ENCODE peak calls at places on chromosomes 1 and 21, in nine cellular contexts. I, P, V, F, J, E, C, D and A are unnamed samples.

GRCh38 chr1:24775901-24776300 is 30.7 kb downstream of the CLIC4 start:
- DNase-seq in I (no peak), P (no peak), V (no peak), F (no peak), J (no peak), E (no peak), C (no peak), D (no peak), A (no peak)

GRCh38 chr1:96747565-96747964 is 26.0 kb downstream of the PTBP2 start:
- DNase-seq in I (no peak), P (no peak), V (no peak), F (no peak), J (no peak), E (no peak), C (no peak), D (no peak), A (no peak)

GRCh38 chr1:84698718-84699117 is 8.5 kb upstream of the SSX2IP start:
- DNase-seq in I (no peak), P (no peak), V (no peak), F (peak; percentile 16), J (no peak), E (no peak), C (no peak), D (no peak), A (no peak)

GRCh38 chr1:147641695-147642592 is 28.4 kb downstream of the ACP6 start:
- DNase-seq in I (peak; percentile 61), P (no peak), V (peak; percentile 66), F (peak; percentile 35), J (peak; percentile 53), E (peak; percentile 60), C (peak; percentile 46), D (peak; percentile 66), A (peak; percentile 46)

GRCh38 chr1:44661786-44662682 is 12.2 kb downstream of the TMEM53 start:
- DNase-seq in I (no peak), P (no peak), V (no peak), F (no peak), J (no peak), E (no peak), C (no peak), D (no peak), A (peak; percentile 50)

GRCh38 chr21:42858957-42859890 is 20.1 kb downstream of the WDR4 start:
- DNase-seq in I (no peak), P (no peak), V (no peak), F (no peak), J (no peak), E (no peak), C (no peak), D (no peak), A (peak; percentile 65)

GRCh38 chr21:28235169-28235892 is 757.3 kb downstream of the LTN1 start:
- DNase-seq in I (no peak), P (no peak), V (no peak), F (no peak), J (no peak), E (no peak), C (no peak), D (no peak), A (peak; percentile 32)

GRCh38 chr1:15171271-15171908 is 17.8 kb downstream of the TMEM51 start:
- DNase-seq in I (no peak), P (no peak), V (no peak), F (no peak), J (no peak), E (no peak), C (no peak), D (no peak), A (no peak)

GRCh38 chr1:44030606-44031050 is 634 bp downstream of the SLC6A9 start:
- DNase-seq in I (peak; percentile 88), P (no peak), V (peak; percentile 34), F (no peak), J (peak; percentile 41), E (peak; percentile 22), C (no peak), D (no peak), A (peak; percentile 91)

GRCh38 chr21:16534408-16535099 is 804.8 kb downstream of the USP25 start:
- DNase-seq in I (peak; percentile 51), P (peak; percentile 92), V (no peak), F (peak; percentile 5), J (peak; percentile 86), E (peak; percentile 85), C (peak; percentile 16), D (no peak), A (no peak)

GRCh38 chr1:62621907-62622306 is 24.6 kb downstream of the ANGPTL3 start:
- DNase-seq in I (no peak), P (no peak), V (peak; percentile 98), F (peak; percentile 34), J (peak; percentile 32), E (peak; percentile 12), C (no peak), D (no peak), A (peak; percentile 49)

GRCh38 chr1:29032839-29033238 is 90.9 kb downstream of the TMEM200B start:
- DNase-seq in I (no peak), P (no peak), V (no peak), F (no peak), J (no peak), E (no peak), C (no peak), D (no peak), A (no peak)

GRCh38 chr1:38538834-38539233 is 320.7 kb downstream of the RRAGC start:
- DNase-seq in I (no peak), P (no peak), V (no peak), F (no peak), J (no peak), E (no peak), C (no peak), D (no peak), A (no peak)

GRCh38 chr1:170077926-170078325 is 3.4 kb upstream of the KIFAP3 start:
- DNase-seq in I (no peak), P (no peak), V (no peak), F (no peak), J (no peak), E (no peak), C (no peak), D (no peak), A (no peak)
- TF ChIP-seq EP300 in I (no peak), P (no peak), V (no peak), F (no peak), J (no peak), E (no peak), C (no peak), D (no peak), A (no peak)

GRCh38 chr1:54289939-54290233 is 89.9 kb downstream of the MRPL37 start:
- DNase-seq in I (no peak), P (no peak), V (no peak), F (no peak), J (no peak), E (no peak), C (no peak), D (no peak), A (no peak)
- H3K4me1 ChIP-seq in I (peaks cover 79% of the 10 kb centered on the region), P (peaks cover 92% of the 10 kb centered on the region), V (peaks cover 40% of the 10 kb centered on the region), F (peaks cover 16% of the 10 kb centered on the region), J (peaks cover 69% of the 10 kb centered on the region), E (no peaks in the 10 kb centered on the region), C (peaks cover 75% of the 10 kb centered on the region), D (peaks cover 19% of the 10 kb centered on the region), A (peaks cover 41% of the 10 kb centered on the region)

GRCh38 chr1:87239997-87240396 is 88.7 kb upstream of the LMO4 start:
- DNase-seq in I (no peak), P (no peak), V (no peak), F (no peak), J (no peak), E (no peak), C (no peak), D (no peak), A (no peak)

GRCh38 chr1:87240661-87241285 is 87.9 kb upstream of the LMO4 start:
- DNase-seq in I (no peak), P (no peak), V (no peak), F (no peak), J (no peak), E (no peak), C (no peak), D (no peak), A (peak; percentile 5)

GRCh38 chr1:87231703-87232363 is 96.8 kb upstream of the LMO4 start:
- DNase-seq in I (no peak), P (no peak), V (no peak), F (no peak), J (no peak), E (no peak), C (no peak), D (no peak), A (no peak)

GRCh38 chr1:87236585-87236984 is 92.1 kb upstream of the LMO4 start:
- DNase-seq in I (no peak), P (no peak), V (no peak), F (no peak), J (no peak), E (no peak), C (no peak), D (no peak), A (no peak)
- TF ChIP-seq EP300 in I (no peak), P (no peak), V (no peak), F (no peak), J (no peak), E (no peak), C (no peak), D (no peak), A (no peak)

GRCh38 chr1:42359466-42359865 is 21.1 kb upstream of the RIMKLA start:
- DNase-seq in I (no peak), P (no peak), V (no peak), F (no peak), J (no peak), E (no peak), C (no peak), D (no peak), A (no peak)
- H3K4me1 ChIP-seq in I (no peaks in the 10 kb centered on the region), P (no peaks in the 10 kb centered on the region), V (no peaks in the 10 kb centered on the region), F (no peaks in the 10 kb centered on the region), J (no peaks in the 10 kb centered on the region), E (no peaks in the 10 kb centered on the region), C (no peaks in the 10 kb centered on the region), D (no peaks in the 10 kb centered on the region), A (no peaks in the 10 kb centered on the region)

GRCh38 chr1:2786329-2787162 is 14.9 kb downstream of the TTC34 start:
- DNase-seq in I (peak; percentile 80), P (no peak), V (no peak), F (peak; percentile 15), J (peak; percentile 32), E (peak; percentile 12), C (peak; percentile 57), D (peak; percentile 53), A (peak; percentile 89)
- TF ChIP-seq EP300 in I (no peak), P (no peak), V (no peak), F (no peak), J (no peak), E (no peak), C (no peak), D (no peak), A (no peak)

DNA sequence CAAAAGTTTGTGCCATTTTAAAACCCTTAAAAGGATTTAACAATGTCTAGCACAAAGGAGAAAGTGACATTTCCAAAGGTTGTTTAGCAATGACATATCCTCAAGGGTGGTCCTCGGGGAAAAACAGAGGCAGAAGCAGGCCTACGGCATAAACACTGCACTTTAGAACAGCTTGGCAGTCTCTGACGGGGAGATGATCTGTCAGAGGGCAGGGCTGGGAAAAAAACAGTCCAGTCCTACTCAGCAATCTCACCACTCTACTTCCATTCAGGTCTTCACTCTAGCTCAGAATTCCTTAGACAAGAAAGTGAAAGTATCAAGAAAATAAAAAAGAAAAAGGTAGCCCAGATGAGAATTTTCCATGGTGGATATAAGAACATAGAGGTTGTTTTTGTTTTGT is 4.1 kb downstream of the CRYZ start:
- DNase-seq in I (no peak), P (no peak), V (no peak), F (no peak), J (no peak), E (no peak), C (no peak), D (no peak), A (no peak)
- H3K4me1 ChIP-seq in I (peaks cover 6% of the 10 kb centered on the region), P (peaks cover 51% of the 10 kb centered on the region), V (peaks cover 38% of the 10 kb centered on the region), F (peaks cover 17% of the 10 kb centered on the region), J (peaks cover 9% of the 10 kb centered on the region), E (no peaks in the 10 kb centered on the region), C (peaks cover 17% of the 10 kb centered on the region), D (no peaks in the 10 kb centered on the region), A (peaks cover 19% of the 10 kb centered on the region)